ENCODE peak calls at places on chromosomes 5 and 9, in eight cellular contexts. H is kidney epithelial cell, O is upper lobe of right lung, U is A549, D is mucosa of descending colon, V is cardiac fibroblast, Q is heart right ventricle, W is dorsolateral prefrontal cortex. J is an unnamed sample.

GRCh38 chr5:170297589-170298462 is at the start of gene LCP2:
- DNase-seq in H (no peak), O (no peak), U (no peak), D (peak; percentile 47), V (no peak), Q (no peak), W (no peak), J (no peak)

GRCh38 chr5:34415559-34416198 is 240.4 kb upstream of the RAI14 start:
- DNase-seq in H (no peak), O (no peak), U (no peak), D (no peak), V (peak; percentile 55), Q (no peak), W (no peak), J (peak; percentile 56)

GRCh38 chr5:124790895-124791732 is 44.7 kb upstream of the ZNF608 start:
- DNase-seq in H (peak; percentile 45), O (no peak), U (peak; percentile 27), D (peak; percentile 74), V (peak; percentile 5), Q (no peak), W (no peak), J (no peak)

GRCh38 chr5:6556089-6556801 is 76.6 kb downstream of the NSUN2 start:
- DNase-seq in H (no peak), O (no peak), U (no peak), D (no peak), V (peak; percentile 35), Q (no peak), W (no peak), J (no peak)

GRCh38 chr5:155773680-155774079 is 553.3 kb upstream of the SGCD start:
- DNase-seq in H (no peak), O (no peak), U (no peak), D (no peak), V (no peak), Q (no peak), W (no peak), J (no peak)

GRCh38 chr5:124740991-124741583 is 5.4 kb downstream of the ZNF608 start:
- DNase-seq in H (no peak), O (no peak), U (no peak), D (no peak), V (peak; percentile 23), Q (no peak), W (no peak), J (peak; percentile 64)

GRCh38 chr5:58239731-58240130 is 220.2 kb downstream of the PLK2 start:
- DNase-seq in H (no peak), O (no peak), U (peak; percentile 85), D (no peak), V (no peak), Q (no peak), W (no peak), J (no peak)

GRCh38 chr5:54385994-54386393 is 69.5 kb upstream of the HSPB3 start:
- DNase-seq in H (no peak), O (no peak), U (no peak), D (no peak), V (no peak), Q (no peak), W (no peak), J (no peak)

GRCh38 chr9:112764344-112764743 is 13.8 kb downstream of the SNX30 start:
- DNase-seq in H (peak; percentile 65), O (no peak), U (no peak), D (no peak), V (peak; percentile 69), Q (no peak), W (no peak), J (peak; percentile 80)

GRCh38 chr5:67983251-67983941 is 232.2 kb upstream of the PIK3R1 start:
- DNase-seq in H (peak; percentile 53), O (no peak), U (no peak), D (no peak), V (peak; percentile 77), Q (no peak), W (no peak), J (peak; percentile 93)

GRCh38 chr5:79831381-79831780 is 141.7 kb downstream of the CMYA5 start:
- DNase-seq in H (no peak), O (no peak), U (no peak), D (no peak), V (no peak), Q (no peak), W (no peak), J (no peak)

GRCh38 chr5:131209506-131210191 is 38.9 kb downstream of the LYRM7 start:
- DNase-seq in H (peak; percentile 12), O (no peak), U (no peak), D (peak; percentile 34), V (no peak), Q (no peak), W (no peak), J (no peak)

GRCh38 chr5:64872044-64872443 is 103.3 kb downstream of the CWC27 start:
- DNase-seq in H (peak; percentile 19), O (no peak), U (no peak), D (no peak), V (peak; percentile 48), Q (no peak), W (no peak), J (peak; percentile 23)

GRCh38 chr9:126164796-126165525 is 161.7 kb upstream of the MVB12B start:
- DNase-seq in H (no peak), O (peak; percentile 34), U (no peak), D (no peak), V (no peak), Q (no peak), W (peak; percentile 49), J (no peak)

GRCh38 chr9:101877439-101877838 is 139.0 kb upstream of the GRIN3A start:
- DNase-seq in H (no peak), O (no peak), U (no peak), D (no peak), V (no peak), Q (no peak), W (no peak), J (no peak)

GRCh38 chr5:125835293-125836172 is 587.7 kb upstream of the GRAMD2B start:
- DNase-seq in H (no peak), O (peak; percentile 63), U (peak; percentile 31), D (peak; percentile 66), V (peak; percentile 61), Q (peak; percentile 30), W (peak; percentile 46), J (no peak)

GRCh38 chr5:143472576-143472975 is 69.1 kb upstream of the NR3C1 start:
- DNase-seq in H (no peak), O (no peak), U (no peak), D (no peak), V (no peak), Q (no peak), W (no peak), J (no peak)

GRCh38 chr5:154385236-154385512 is 60.6 kb upstream of the SAP30L start:
- DNase-seq in H (no peak), O (no peak), U (no peak), D (no peak), V (no peak), Q (no peak), W (no peak), J (no peak)

GRCh38 chr9:36164989-36165388 is 4.2 kb upstream of the CCIN start:
- DNase-seq in H (no peak), O (no peak), U (no peak), D (no peak), V (no peak), Q (no peak), W (no peak), J (no peak)

DNA sequence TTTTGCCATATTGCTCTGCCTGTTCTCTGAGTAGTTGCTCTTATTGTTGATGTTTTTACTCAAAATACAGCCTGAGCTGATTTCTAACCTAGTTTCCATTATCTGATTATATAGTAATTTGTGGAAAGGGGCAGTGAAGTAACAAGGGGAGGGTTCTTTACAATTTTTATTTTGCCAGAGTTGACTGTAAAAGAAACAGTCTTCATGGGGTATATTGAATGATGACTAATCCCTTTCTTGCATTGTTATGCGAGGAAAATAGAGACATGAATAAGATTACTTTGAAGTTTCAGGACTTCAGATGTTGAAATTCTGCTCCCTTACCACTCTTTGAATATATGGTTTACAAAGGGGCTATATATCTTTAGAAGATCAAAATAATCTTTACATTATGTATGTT is 9.2 kb upstream of the LRRC70 start:
- DNase-seq in H (no peak), O (no peak), U (no peak), D (no peak), V (peak; percentile 47), Q (no peak), W (no peak), J (no peak)
- TF ChIP-seq CTCF in H (no peak), O (no peak), U (no peak), D (no peak), V (no peak), Q (no peak), W (no peak), J (no peak)

GRCh38 chr9:118809160-118809625 is 560.0 kb downstream of the BRINP1 start:
- DNase-seq in H (no peak), O (peak; percentile 62), U (no peak), D (no peak), V (no peak), Q (no peak), W (no peak), J (no peak)
- TF ChIP-seq CTCF in H (peak; percentile 25), O (no peak), U (no peak), D (no peak), V (no peak), Q (no peak), W (no peak), J (no peak)

DNA sequence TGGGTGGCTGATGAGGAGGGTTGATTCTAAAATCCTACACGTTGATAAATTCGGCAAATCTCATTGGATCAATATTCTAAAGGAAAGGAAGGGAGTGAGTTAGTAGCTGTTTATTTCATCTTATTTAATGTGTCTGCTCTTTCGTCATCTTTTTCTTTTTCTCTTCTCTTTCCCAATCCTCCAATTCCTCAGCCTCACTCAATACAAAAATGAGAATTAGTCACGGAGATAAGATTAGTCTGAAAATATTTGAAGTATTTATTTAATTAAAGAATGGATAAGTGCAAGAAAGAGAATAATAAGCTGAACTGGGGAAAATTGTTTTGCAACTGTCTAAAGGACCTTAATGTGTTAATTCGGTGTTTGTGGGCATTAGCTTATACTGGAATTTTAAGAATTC is 1095.1 kb downstream of the DTWD2 start:
- DNase-seq in H (no peak), O (no peak), U (no peak), D (no peak), V (peak; percentile 5), Q (no peak), W (no peak), J (no peak)
- TF ChIP-seq CTCF in H (no peak), O (no peak), U (no peak), D (no peak), V (no peak), Q (no peak), W (no peak), J (no peak)

GRCh38 chr9:31807574-31808256 is 576.7 kb upstream of the ACO1 start:
- DNase-seq in H (no peak), O (no peak), U (peak; percentile 22), D (no peak), V (no peak), Q (no peak), W (no peak), J (no peak)
- TF ChIP-seq CTCF in H (no peak), O (no peak), U (no peak), D (no peak), V (no peak), Q (no peak), W (no peak), J (no peak)

J was measured in HFFc6.